ENCODE peak calls at places on chromosomes 4 and X, in six cellular contexts. X is cardiac fibroblast, O is fibroblast of villous mesenchyme, H is BJ, K is MM.1S, R is lower leg skin. V is an unnamed sample.

GRCh38 chrX:53056292-53056691 is 7.7 kb downstream of the GPR173 start:
- DNase-seq in X (peak), H (no peak), R (no peak), K (no peak), O (no peak), V (no peak)

GRCh38 chrX:138026211-138026610 is 460.3 kb downstream of the ZIC3 start:
- DNase-seq in R (no peak), X (peak), O (no peak), K (peak), H (no peak), V (peak)

GRCh38 chrX:27309406-27309805 is 153.7 kb downstream of the PPP4R3C start:
- DNase-seq in H (no peak), R (no peak), K (no peak), X (peak), O (no peak), V (no peak)

GRCh38 chr4:26020083-26020668 is 106.2 kb downstream of the SMIM20 start:
- DNase-seq in K (no peak), H (no peak), R (no peak), X (peak), O (peak), V (peak)

GRCh38 chr4:10117424-10118354 is 1.1 kb upstream of the WDR1 start:
- DNase-seq in O (peak), R (no peak), X (no peak), K (no peak), H (no peak), V (peak)

GRCh38 chr4:53591372-53591892 is at the start of gene LNX1:
- DNase-seq in K (peak), X (no peak), H (no peak), O (no peak), R (peak), V (no peak)

GRCh38 chr4:150232029-150232428 is 153.8 kb downstream of the DCLK2 start:
- DNase-seq in R (no peak), O (no peak), K (no peak), H (no peak), X (peak), V (no peak)

GRCh38 chrX:38985375-38985774 is 184.1 kb downstream of the MID1IP1 start:
- DNase-seq in R (no peak), O (peak), K (peak), X (peak), H (no peak), V (peak)

GRCh38 chr4:48445704-48446103 is 37.4 kb upstream of the SLC10A4 start:
- DNase-seq in X (peak), R (no peak), K (peak), H (no peak), O (peak), V (peak)

GRCh38 chr4:69523385-69524132 is 27.9 kb upstream of the UGT2B4 start:
- DNase-seq in X (no peak), H (no peak), R (no peak), O (no peak), K (no peak), V (no peak)

GRCh38 chrX:38332505-38332904 is 5.2 kb upstream of the RPGR start:
- DNase-seq in X (no peak), O (no peak), R (no peak), H (no peak), K (no peak), V (no peak)

GRCh38 chr4:40309250-40309774 is 25.8 kb upstream of the CHRNA9 start:
- DNase-seq in R (peak), O (peak), H (no peak), K (peak), X (peak), V (peak)

GRCh38 chrX:10833299-10834169 is 213.1 kb upstream of the MID1 start:
- DNase-seq in O (peak), R (peak), K (no peak), H (no peak), X (peak), V (peak)

GRCh38 chr4:40831462-40831861 is 81.7 kb downstream of the NSUN7 start:
- DNase-seq in O (no peak), K (no peak), H (no peak), X (no peak), R (peak), V (no peak)

GRCh38 chr4:140243345-140243753 is 89.4 kb upstream of the MAML3 start:
- DNase-seq in R (no peak), X (no peak), H (no peak), O (no peak), K (no peak), V (no peak)

GRCh38 chr4:37320518-37321235 is 76.1 kb downstream of the NWD2 start:
- DNase-seq in K (no peak), O (no peak), H (no peak), R (no peak), X (no peak), V (no peak)

GRCh38 chr4:16139066-16139945 is 55.5 kb upstream of the PROM1 start:
- DNase-seq in R (peak), X (no peak), H (no peak), K (no peak), O (no peak), V (no peak)

GRCh38 chrX:84909151-84909550 is 94.5 kb upstream of the APOOL start:
- DNase-seq in R (no peak), X (peak), K (no peak), O (no peak), H (no peak), V (no peak)

GRCh38 chrX:16914058-16914457 is 32.4 kb upstream of the REPS2 start:
- DNase-seq in O (no peak), R (no peak), X (peak), H (no peak), K (no peak), V (no peak)

GRCh38 chr4:128517739-128518510 is 230.3 kb upstream of the PGRMC2 start:
- DNase-seq in K (peak), H (peak), O (peak), X (peak), R (peak), V (peak)
- H3K4me3 ChIP-seq in K (no peak), H (no peak), O (no peak), X (no peak), R (no peak), V (no peak)

DNA sequence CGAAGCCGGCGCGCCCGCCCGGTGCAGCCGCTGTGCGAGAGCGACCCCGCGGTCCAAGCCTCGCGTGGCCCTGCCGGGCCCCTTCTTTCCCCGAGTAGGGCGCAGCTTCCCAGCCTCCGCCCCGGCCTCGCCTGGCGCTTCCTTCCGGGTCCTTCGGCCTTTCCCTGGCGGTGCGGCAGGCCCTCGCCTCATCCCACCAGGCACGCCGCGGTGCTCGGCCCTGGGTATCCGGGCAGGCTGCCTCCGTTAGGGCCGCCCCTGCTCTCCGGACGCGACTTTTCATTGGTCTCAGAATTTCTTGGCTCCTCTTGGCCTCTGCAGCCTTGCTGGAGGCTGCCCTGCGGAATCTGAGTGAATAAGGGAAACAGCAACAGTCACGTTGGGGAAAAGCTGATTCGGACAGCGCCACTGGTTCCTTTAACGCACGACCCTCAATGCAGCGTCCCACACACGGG is 429 bp downstream of the UVSSA start:
- DNase-seq in R (peak), X (peak), K (peak), O (peak), H (no peak), V (peak)
- TF ChIP-seq CTCF in R (no peak), X (no peak), K (no peak), O (no peak), H (no peak), V (no peak)

GRCh38 chr4:5887011-5887360 is 5.9 kb downstream of the CRMP1 start:
- DNase-seq in K (no peak), R (no peak), O (no peak), H (no peak), X (no peak), V (no peak)

GRCh38 chr4:5888706-5889696 is 3.9 kb downstream of the CRMP1 start:
- DNase-seq in O (no peak), X (no peak), K (no peak), R (peak), H (no peak), V (no peak)

GRCh38 chr4:5887361-5888221 is 5.3 kb downstream of the CRMP1 start:
- DNase-seq in O (no peak), K (no peak), R (no peak), H (no peak), X (no peak), V (no peak)

GRCh38 chr4:5890063-5890727 is 2.7 kb downstream of the CRMP1 start:
- DNase-seq in R (no peak), H (no peak), X (no peak), O (no peak), K (no peak), V (peak)

DNA sequence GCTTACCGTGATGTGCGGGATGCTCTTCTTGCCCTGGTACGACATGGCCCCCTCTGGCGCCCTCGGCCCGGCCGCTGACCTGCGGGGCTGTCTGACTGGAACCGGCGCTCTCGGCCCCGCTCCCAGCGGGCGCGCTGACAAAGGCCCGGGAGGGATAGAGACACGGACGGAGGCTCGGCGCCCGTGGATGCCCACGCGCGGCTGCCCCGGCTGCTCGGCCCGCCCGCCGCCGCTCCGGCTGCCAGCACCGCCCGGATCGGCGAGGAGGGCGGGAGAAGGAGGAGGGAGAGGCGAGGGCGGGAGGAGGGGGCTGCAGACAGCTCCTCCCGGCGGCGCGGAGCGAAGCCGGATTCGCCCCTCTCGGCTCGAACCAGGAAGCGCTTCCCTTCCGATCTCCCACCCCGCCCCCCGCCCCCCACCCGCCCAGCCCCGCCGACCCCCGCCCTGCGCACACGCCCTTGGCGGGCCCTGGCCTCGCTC is 4.6 kb downstream of the CRMP1 start:
- DNase-seq in X (no peak), K (no peak), R (no peak), H (no peak), O (no peak), V (no peak)
- H3K4me3 ChIP-seq in X (no peak), K (no peak), R (peak), H (no peak), O (no peak), V (no peak)

DNA sequence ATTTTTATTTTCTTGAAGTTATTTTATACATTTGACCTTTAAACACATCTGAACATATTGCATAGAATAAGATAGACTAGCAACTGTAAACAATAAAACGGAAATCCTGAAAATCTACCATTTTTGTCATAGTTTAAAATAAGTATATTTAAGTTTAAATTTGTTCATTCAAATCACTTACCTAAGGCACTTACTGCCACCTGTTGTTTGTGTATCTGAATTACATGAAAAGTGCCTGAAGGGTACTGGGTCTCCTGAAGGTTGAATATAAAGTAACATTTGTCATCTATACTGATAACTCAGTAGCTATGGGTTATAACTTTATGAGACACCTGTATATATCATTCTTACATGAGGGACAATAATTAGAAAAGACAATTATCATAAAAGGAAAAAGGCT is 38.6 kb downstream of the TRPC5 start:
- DNase-seq in R (no peak), H (no peak), X (peak), O (peak), K (peak), V (peak)
- TF ChIP-seq CTCF in R (no peak), H (no peak), X (no peak), O (peak), K (peak), V (no peak)

GRCh38 chr4:67713531-67714247 is 12.7 kb upstream of the UBA6 start:
- DNase-seq in O (peak), K (no peak), R (no peak), H (no peak), X (peak), V (peak)
- H3K4me3 ChIP-seq in O (no peak), K (no peak), R (no peak), H (no peak), X (no peak), V (no peak)

GRCh38 chr4:87543835-87544461 is 14.8 kb upstream of the SPARCL1 start:
- DNase-seq in X (peak), H (no peak), O (peak), K (peak), R (no peak), V (peak)
- TF ChIP-seq CTCF in X (peak), H (peak), O (peak), K (peak), R (no peak), V (peak)

GRCh38 chrX:136199365-136199764 is 51.8 kb downstream of the MAP7D3 start:
- DNase-seq in H (no peak), R (no peak), X (peak), O (peak), K (no peak), V (no peak)

GRCh38 chrX:136198010-136198409 is 50.7 kb downstream of the FHL1 start:
- DNase-seq in O (no peak), R (no peak), K (no peak), H (no peak), X (no peak), V (no peak)

GRCh38 chrX:136196691-136197155 is 49.4 kb downstream of the FHL1 start:
- DNase-seq in H (peak), O (peak), R (no peak), K (no peak), X (no peak), V (no peak)

GRCh38 chrX:136200466-136200865 is 50.7 kb downstream of the MAP7D3 start:
- DNase-seq in O (peak), H (no peak), X (peak), K (peak), R (no peak), V (peak)

DNA sequence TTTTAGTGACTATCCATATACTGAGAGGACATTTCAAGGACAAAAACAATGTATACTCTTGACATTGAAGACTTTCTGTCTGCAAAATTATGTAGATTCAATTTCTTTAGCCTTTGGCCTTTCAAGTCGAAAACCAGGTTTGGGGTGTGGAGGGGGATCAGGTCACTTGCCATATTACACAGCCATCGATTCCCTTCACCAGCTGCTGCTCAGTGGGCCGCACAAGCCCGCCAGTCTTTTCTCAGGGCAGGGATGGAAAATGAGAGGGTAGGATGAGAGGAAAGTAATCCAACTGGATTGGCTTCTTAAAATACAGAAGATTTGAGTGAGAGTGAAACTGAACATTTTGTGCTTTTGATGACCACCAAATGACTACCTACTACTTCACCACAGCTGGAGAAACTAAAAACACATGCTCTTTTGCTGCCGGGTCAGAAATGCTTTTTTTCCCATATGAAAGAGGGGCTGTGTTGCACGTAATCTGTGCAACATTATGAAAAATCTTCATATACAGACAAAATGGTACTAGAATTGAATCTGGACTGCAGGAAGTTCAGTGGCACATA is 51.4 kb downstream of the FHL1 start:
- DNase-seq in H (no peak), X (peak), K (no peak), R (no peak), O (no peak), V (no peak)
- H3K4me3 ChIP-seq in H (peak), X (no peak), K (no peak), R (no peak), O (no peak), V (no peak)